ENCODE peak calls at places on chromosomes 4 and X, in four cellular contexts. Y is sigmoid colon, B is IMR-90, K is stomach. L is an unnamed sample.
A peak's percentile ranks its signal among the peaks of the same experiment; 100 is the strongest.

GRCh38 chrX:137195296-137195695 is 161.5 kb upstream of the GPR101 start:
- DNase-seq in K (no peak), Y (no peak), B (no peak), L (no peak)

GRCh38 chr4:99979872-99980271 is 29.8 kb upstream of the H2AZ1 start:
- DNase-seq in B (peak; percentile 69), K (no peak), Y (no peak), L (no peak)

GRCh38 chr4:74297556-74297955 is 10.7 kb upstream of the EPGN start:
- DNase-seq in K (no peak), Y (no peak), B (no peak), L (no peak)

GRCh38 chrX:52979993-52980392 is 21.7 kb upstream of the FAM156A start:
- DNase-seq in K (no peak), Y (peak; percentile 47), B (no peak), L (no peak)

GRCh38 chr4:168374772-168375523 is 56.4 kb upstream of the DDX60 start:
- DNase-seq in Y (no peak), B (no peak), K (no peak), L (no peak)

GRCh38 chrX:47992093-47992375 is 11.8 kb downstream of the ZNF182 start:
- DNase-seq in Y (no peak), B (no peak), K (no peak), L (no peak)

GRCh38 chr4:10035130-10035529 is 13.8 kb upstream of the SLC2A9 start:
- DNase-seq in K (no peak), B (no peak), Y (peak; percentile 60), L (no peak)

GRCh38 chr4:180156684-180157083 is 2086.5 kb upstream of the TENM3 start:
- DNase-seq in K (no peak), Y (no peak), B (no peak), L (no peak)

GRCh38 chrX:47239199-47239598 is 6.4 kb downstream of the USP11 start:
- DNase-seq in Y (peak; percentile 30), K (no peak), B (no peak), L (no peak)

GRCh38 chr4:149173241-149174013 is 642.2 kb downstream of the IQCM start:
- DNase-seq in B (peak; percentile 65), Y (no peak), K (no peak), L (peak; percentile 4)

GRCh38 chr4:88335092-88335665 is 43.5 kb upstream of the HERC6 start:
- DNase-seq in Y (no peak), B (peak; percentile 24), K (no peak), L (no peak)

GRCh38 chr4:186915816-186916215 is 192.2 kb upstream of the FAT1 start:
- DNase-seq in B (no peak), K (no peak), Y (no peak), L (no peak)

GRCh38 chr4:168409089-168409801 is 71.0 kb downstream of the DDX60L start:
- DNase-seq in K (no peak), Y (no peak), B (peak; percentile 49), L (no peak)

GRCh38 chrX:110733166-110733565 is 62.5 kb downstream of the CHRDL1 start:
- DNase-seq in B (peak; percentile 17), Y (no peak), K (no peak), L (peak; percentile 1)

GRCh38 chrX:120839506-120839905 is 36.2 kb downstream of the CT47B1 start:
- DNase-seq in Y (no peak), K (no peak), B (no peak), L (no peak)

GRCh38 chrX:46849933-46850332 is 13.1 kb downstream of the RP2 start:
- DNase-seq in K (no peak), Y (no peak), B (peak; percentile 34), L (peak; percentile 30)

GRCh38 chr4:41120297-41121217 is 93.8 kb downstream of the APBB2 start:
- DNase-seq in B (peak; percentile 59), Y (peak; percentile 92), K (peak; percentile 62), L (no peak)

GRCh38 chr4:24999392-25000104 is 31.2 kb downstream of the LGI2 start:
- DNase-seq in K (no peak), B (no peak), Y (no peak), L (no peak)

GRCh38 chr4:172858731-172859230 is 309.8 kb upstream of the GALNT7 start:
- DNase-seq in K (no peak), B (peak; percentile 56), Y (no peak), L (no peak)

GRCh38 chr4:99359480-99360204 is 7.1 kb upstream of the ADH1C start:
- DNase-seq in B (no peak), K (no peak), Y (no peak), L (no peak)

GRCh38 chr4:123649644-123650356 is 253.2 kb downstream of the SPRY1 start:
- DNase-seq in Y (peak; percentile 75), B (peak; percentile 79), K (peak; percentile 49), L (peak; percentile 77)

GRCh38 chr4:55498051-55498450 is 48.7 kb downstream of the CLOCK start:
- DNase-seq in B (peak; percentile 34), Y (no peak), K (no peak), L (no peak)

GRCh38 chr4:53489279-53489889 is 101.9 kb downstream of the LNX1 start:
- DNase-seq in K (no peak), B (peak; percentile 79), Y (no peak), L (peak; percentile 30)

GRCh38 chr4:139728146-139728545 is 62.5 kb downstream of the MGST2 start:
- DNase-seq in B (no peak), Y (no peak), K (no peak), L (no peak)

GRCh38 chrX:114050075-114050796 is 533.6 kb upstream of the HTR2C start:
- DNase-seq in K (no peak), B (no peak), Y (no peak), L (no peak)

GRCh38 chr4:152860057-152860456 is 76.1 kb upstream of the FHDC1 start:
- DNase-seq in K (no peak), B (no peak), Y (no peak), L (no peak)

GRCh38 chr4:4259484-4260100 is 11.6 kb upstream of the TMEM128 start:
- DNase-seq in B (no peak), K (no peak), Y (no peak), L (no peak)
- H3K4me3 ChIP-seq in B (no peak overlapping the region), K (peak overlapping the region; percentile 2), Y (no peak overlapping the region), L (no peak overlapping the region)

GRCh38 chrX:154019633-154020499 is at the start of gene IRAK1:
- DNase-seq in K (peak; percentile 55), Y (no peak), B (peak; percentile 52), L (peak; percentile 77)
- TF ChIP-seq POLR2A in K (no peak), Y (no peak), B (peak; percentile 42), L (peak; percentile 47)

GRCh38 chrX:72132456-72132855 is 741 bp upstream of the RTL5 start:
- DNase-seq in B (no peak), Y (no peak), K (no peak), L (no peak)
- H3K4me3 ChIP-seq in B (peak overlapping the region; percentile 27), Y (peak overlapping the region; percentile 43), K (peak overlapping the region; percentile 53), L (no peak overlapping the region)

DNA sequence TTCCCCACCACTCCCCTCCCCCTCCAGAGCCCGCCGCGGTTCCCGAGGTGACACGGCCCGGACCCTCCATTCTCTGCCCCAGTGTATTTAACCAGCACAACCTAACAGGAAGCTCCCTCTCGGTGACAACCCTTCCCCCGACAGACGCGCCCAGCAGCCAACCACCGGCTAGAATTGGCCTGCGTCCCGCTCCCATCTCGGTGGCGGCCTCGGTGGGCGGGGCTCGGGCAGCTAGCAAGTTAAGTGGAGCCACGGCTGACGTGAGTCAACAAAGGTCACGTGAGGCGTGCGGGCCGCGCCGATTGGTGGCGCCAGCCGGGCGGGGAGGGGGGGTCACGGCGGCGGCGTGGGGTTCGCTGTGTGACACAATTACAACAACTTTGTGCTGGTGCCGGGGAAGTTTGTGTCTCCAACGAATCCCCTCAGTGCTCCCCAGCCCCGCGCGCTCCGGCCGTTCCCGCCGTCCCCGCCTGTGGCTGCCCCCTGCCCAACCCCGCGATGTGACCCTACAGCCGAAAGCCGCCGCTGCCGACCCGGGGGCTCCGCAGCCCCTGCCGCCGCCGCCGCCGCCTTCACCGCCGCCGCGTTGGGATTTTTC is at the start of gene KDM6A:
- DNase-seq in K (peak; percentile 100), Y (peak; percentile 100), B (peak; percentile 96), L (peak; percentile 97)
- TF ChIP-seq POLR2A in K (no peak), Y (no peak), B (peak; percentile 69), L (peak; percentile 44)

GRCh38 chrX:40170830-40171512 is 73.2 kb upstream of the BCOR start:
- DNase-seq in K (no peak), B (no peak), Y (no peak), L (peak; percentile 85)
- H3K4me3 ChIP-seq in K (peak overlapping the region; percentile 42), B (no peak overlapping the region), Y (peak overlapping the region; percentile 32), L (peak overlapping the region; percentile 50)

GRCh38 chrX:130173190-130173895 is 1.6 kb downstream of the RAB33A start:
- DNase-seq in B (peak; percentile 91), K (no peak), Y (peak; percentile 73), L (peak; percentile 89)
- TF ChIP-seq POLR2A in B (peak; percentile 53), K (no peak), Y (no peak), L (peak; percentile 50)

GRCh38 chr4:34943719-34944386 is 1300.5 kb downstream of the ARAP2 start:
- DNase-seq in Y (no peak), B (no peak), K (no peak), L (no peak)

GRCh38 chr4:34935739-34936138 is 1308.6 kb downstream of the ARAP2 start:
- DNase-seq in B (no peak), K (no peak), Y (no peak), L (no peak)

GRCh38 chr4:34939073-34939472 is 1305.2 kb downstream of the ARAP2 start:
- DNase-seq in K (no peak), Y (no peak), B (no peak), L (no peak)
- H3K4me3 ChIP-seq in K (no peak overlapping the region), Y (no peak overlapping the region), B (no peak overlapping the region), L (no peak overlapping the region)

GRCh38 chr4:182835006-182835740 is 82.0 kb downstream of the DCTD start:
- DNase-seq in K (no peak), B (no peak), Y (peak; percentile 40), L (no peak)
- TF ChIP-seq POLR2A in K (no peak), B (no peak), Y (no peak), L (no peak)

GRCh38 chrX:152451731-152451980 is 541 bp upstream of the GABRA3 start:
- DNase-seq in K (no peak), Y (no peak), B (no peak), L (no peak)
- H3K4me3 ChIP-seq in K (no peak overlapping the region), Y (no peak overlapping the region), B (no peak overlapping the region), L (no peak overlapping the region)

GRCh38 chrX:7159132-7159861 is 11.3 kb upstream of the PUDP start:
- DNase-seq in B (no peak), Y (no peak), K (peak; percentile 40), L (peak; percentile 77)
- TF ChIP-seq POLR2A in B (no peak), Y (no peak), K (no peak), L (no peak)